ENCODE peak calls at places on chromosome 9, in six cellular contexts. Q is IMR-90, A is neuronal stem cell, L is mesenchymal stem cell, Y is H9, G is H1. K is an unnamed sample.

GRCh38 chr9:32942755-32943460 is 58.5 kb downstream of the APTX start:
- DNase-seq in Y (no peak), Q (no peak), A (no peak), L (no peak), G (no peak), K (no peak)

GRCh38 chr9:96418074-96418919 is at the start of gene ZNF367:
- DNase-seq in L (peak), G (peak), A (peak), Y (peak), Q (peak), K (peak)

GRCh38 chr9:129823163-129823933 is 588 bp downstream of the TOR1A start:
- DNase-seq in Q (peak), L (peak), A (no peak), Y (peak), G (no peak), K (peak)

GRCh38 chr9:22913518-22913917 is 466.9 kb downstream of the DMRTA1 start:
- DNase-seq in L (no peak), Y (no peak), A (no peak), Q (no peak), G (no peak), K (no peak)

GRCh38 chr9:112487008-112487798 is 576 bp downstream of the KIAA1958 start:
- DNase-seq in G (no peak), Y (peak), Q (peak), L (peak), A (peak), K (peak)

GRCh38 chr9:13443380-13444271 is 164.1 kb upstream of the MPDZ start:
- DNase-seq in Y (no peak), Q (no peak), A (no peak), L (no peak), G (no peak), K (no peak)

GRCh38 chr9:113906411-113907110 is 30.5 kb downstream of the ZNF618 start:
- DNase-seq in Q (peak), L (peak), A (no peak), Y (no peak), G (no peak), K (no peak)

GRCh38 chr9:128051932-128052734 is 15.0 kb downstream of the NAIF1 start:
- DNase-seq in A (no peak), L (no peak), Q (no peak), G (no peak), Y (no peak), K (no peak)

GRCh38 chr9:126989847-126990821 is 75.6 kb downstream of the RALGPS1 start:
- DNase-seq in L (no peak), Y (peak), A (no peak), G (no peak), Q (no peak), K (peak)

GRCh38 chr9:126158591-126159519 is 167.8 kb upstream of the MVB12B start:
- DNase-seq in Y (peak), A (no peak), L (no peak), G (no peak), Q (no peak), K (no peak)

GRCh38 chr9:135512904-135513303 is 8.3 kb upstream of the LCN1 start:
- DNase-seq in Q (peak), Y (peak), A (no peak), G (no peak), L (no peak), K (no peak)

GRCh38 chr9:37921546-37922300 is 17.8 kb upstream of the SLC25A51 start:
- DNase-seq in L (no peak), Y (no peak), Q (no peak), G (no peak), A (no peak), K (no peak)

GRCh38 chr9:121568101-121568460 is 68.4 kb upstream of the GGTA1 start:
- DNase-seq in Y (no peak), G (no peak), A (no peak), Q (no peak), L (no peak), K (no peak)

GRCh38 chr9:101498323-101498722 is 35.3 kb upstream of the RNF20 start:
- DNase-seq in Q (peak), Y (no peak), A (no peak), L (no peak), G (no peak), K (no peak)

GRCh38 chr9:132998861-132999635 is 20.6 kb downstream of the GFI1B start:
- DNase-seq in A (no peak), G (no peak), Y (no peak), Q (no peak), L (no peak), K (no peak)

GRCh38 chr9:135040892-135041291 is 46.6 kb upstream of the OLFM1 start:
- DNase-seq in Q (no peak), L (no peak), A (no peak), Y (no peak), G (no peak), K (no peak)

GRCh38 chr9:16871358-16872151 is 1.1 kb upstream of the BNC2 start:
- DNase-seq in A (peak), G (no peak), L (peak), Q (peak), Y (peak), K (peak)

DNA sequence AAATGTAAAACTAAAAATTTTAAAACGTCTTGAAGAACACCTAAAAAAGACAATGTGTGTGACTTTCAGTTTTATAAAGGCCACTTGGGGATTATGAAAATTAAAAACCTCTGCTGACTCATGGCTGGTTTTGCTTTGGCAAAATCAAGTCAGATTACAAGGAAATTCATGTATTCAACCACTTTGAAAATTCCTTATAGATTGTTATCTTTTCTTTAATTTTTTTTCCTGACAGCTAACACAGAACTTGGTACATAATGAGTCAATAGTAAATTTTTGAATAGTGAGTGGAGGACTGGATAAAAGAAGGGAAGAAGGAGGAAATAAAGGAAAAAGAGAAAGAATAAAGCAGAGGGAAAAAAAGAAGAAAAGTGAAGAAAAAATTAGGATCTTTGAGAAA is 1774.7 kb upstream of the ACO1 start:
- DNase-seq in Y (no peak), L (no peak), Q (no peak), G (no peak), A (no peak), K (no peak)
- H2BK15ac ChIP-seq in Y (no peak), L (no peak), Q (no peak), G (no peak), A (no peak), K (no peak)

GRCh38 chr9:89946741-89947140 is 341.9 kb downstream of the GADD45G start:
- DNase-seq in Y (no peak), L (no peak), Q (no peak), A (no peak), G (no peak), K (no peak)

GRCh38 chr9:89942643-89943042 is 337.8 kb downstream of the GADD45G start:
- DNase-seq in G (no peak), L (no peak), Y (no peak), Q (no peak), A (no peak), K (no peak)

GRCh38 chr9:89943728-89944127 is 338.9 kb downstream of the GADD45G start:
- DNase-seq in A (no peak), Y (no peak), L (no peak), G (no peak), Q (no peak), K (no peak)

GRCh38 chr9:89943309-89943708 is 338.5 kb downstream of the GADD45G start:
- DNase-seq in Q (no peak), G (no peak), L (no peak), A (no peak), Y (no peak), K (no peak)

DNA sequence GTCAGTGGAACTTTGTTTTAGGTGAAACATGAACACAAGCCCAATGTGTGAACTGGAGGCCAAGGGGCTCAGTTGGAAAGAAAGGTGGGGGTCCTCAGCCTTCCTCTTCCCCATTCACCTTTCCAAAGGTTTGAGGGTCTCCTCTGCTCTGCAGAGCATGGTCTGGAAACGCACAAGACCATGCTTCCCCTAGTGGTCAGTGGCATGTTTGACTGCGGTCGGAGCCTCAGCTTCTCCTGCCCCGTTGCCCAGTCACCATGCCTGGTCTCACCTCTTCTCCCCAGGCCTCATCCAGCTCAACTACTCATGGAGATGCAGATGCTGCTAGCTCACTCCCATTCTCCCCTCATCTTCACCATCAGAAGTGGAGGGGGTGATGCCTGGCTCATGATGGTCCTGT is 340.3 kb downstream of the GADD45G start:
- DNase-seq in G (no peak), A (no peak), Y (peak), Q (no peak), L (no peak), K (peak)
- H3K23ac ChIP-seq in G (no peak), A (no peak), Y (no peak), Q (no peak), L (no peak), K (no peak)

DNA sequence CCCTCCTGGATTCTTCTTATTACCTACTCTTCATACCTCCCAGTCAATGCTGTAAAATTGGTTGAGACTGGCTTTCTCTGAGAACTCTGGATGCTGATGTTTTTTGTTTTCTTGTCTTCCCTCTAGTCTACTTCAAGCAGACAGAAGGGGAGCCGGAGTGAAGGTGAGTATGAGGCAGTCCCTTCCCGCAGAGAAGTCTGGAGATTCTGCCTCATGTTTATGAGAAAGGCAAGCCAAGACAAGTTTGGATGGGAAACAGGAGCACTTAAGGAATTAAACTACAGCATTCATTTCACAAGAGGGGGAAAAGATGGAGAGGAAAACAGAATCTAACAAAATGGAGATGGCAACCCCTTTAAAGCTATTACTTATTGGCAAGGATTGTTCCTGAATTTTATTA is 246.1 kb downstream of the TRIM32 start:
- DNase-seq in Y (no peak), Q (no peak), G (no peak), A (no peak), L (no peak), K (no peak)
- H2BK15ac ChIP-seq in Y (no peak), Q (no peak), G (no peak), A (no peak), L (no peak), K (no peak)

GRCh38 chr9:123348317-123348992 is 7.5 kb upstream of the CRB2 start:
- DNase-seq in Y (no peak), L (no peak), A (no peak), G (no peak), Q (no peak), K (no peak)

GRCh38 chr9:123346026-123346425 is 10.0 kb upstream of the CRB2 start:
- DNase-seq in L (no peak), Y (no peak), Q (no peak), G (no peak), A (no peak), K (no peak)

GRCh38 chr9:123349033-123349432 is 7.0 kb upstream of the CRB2 start:
- DNase-seq in L (no peak), G (no peak), Y (no peak), Q (no peak), A (no peak), K (no peak)

GRCh38 chr9:123346826-123347225 is 9.2 kb upstream of the CRB2 start:
- DNase-seq in L (no peak), Y (no peak), A (no peak), Q (no peak), G (no peak), K (no peak)

DNA sequence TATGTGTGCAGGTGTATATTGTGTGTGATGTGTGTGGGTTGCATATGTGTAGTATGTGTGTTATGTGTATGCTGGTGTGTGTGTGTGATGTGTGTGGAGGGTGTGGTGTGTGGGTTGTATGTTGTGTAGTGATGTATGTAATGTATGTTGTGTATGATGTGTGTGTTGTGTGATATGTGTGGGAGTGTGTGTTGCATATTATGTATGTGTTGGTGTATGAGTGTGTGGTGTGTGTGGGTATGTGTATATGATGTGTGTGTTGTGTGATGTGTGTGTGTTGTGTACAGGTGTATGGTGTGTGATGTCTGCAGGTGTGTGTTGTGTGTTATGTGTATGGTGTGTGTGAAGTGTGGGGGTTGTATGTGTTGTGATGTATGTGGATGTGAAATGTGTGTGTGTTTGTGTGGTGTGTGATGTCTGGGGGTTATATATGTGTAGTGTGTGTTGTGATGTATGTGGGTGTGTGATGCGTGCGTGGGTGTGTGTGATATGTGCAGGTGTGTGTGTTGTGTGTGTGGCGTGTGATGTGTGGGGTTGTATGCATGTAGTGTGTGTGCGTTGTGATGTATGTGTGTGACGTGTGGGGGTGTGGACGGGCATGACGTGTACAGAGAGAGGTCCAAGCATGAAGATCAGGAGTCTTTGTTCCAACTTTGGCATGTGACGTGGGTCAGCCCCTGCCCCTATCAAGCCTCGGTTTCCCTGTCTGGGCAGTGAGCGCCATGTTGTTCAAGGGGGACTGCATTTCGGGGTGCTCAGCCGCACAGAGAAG is 8.5 kb upstream of the CRB2 start:
- DNase-seq in G (no peak), A (no peak), Q (no peak), Y (no peak), L (no peak), K (no peak)
- H3K23ac ChIP-seq in G (no peak), A (peak), Q (no peak), Y (no peak), L (no peak), K (no peak)

GRCh38 chr9:118091221-118091620 is 387.0 kb downstream of the TLR4 start:
- DNase-seq in L (no peak), Q (no peak), A (no peak), G (no peak), Y (no peak), K (no peak)

GRCh38 chr9:118094387-118094786 is 390.2 kb downstream of the TLR4 start:
- DNase-seq in Q (no peak), L (no peak), G (no peak), A (no peak), Y (no peak), K (no peak)

GRCh38 chr9:118088075-118088474 is 383.9 kb downstream of the TLR4 start:
- DNase-seq in Q (no peak), G (no peak), Y (no peak), L (no peak), A (no peak), K (no peak)

DNA sequence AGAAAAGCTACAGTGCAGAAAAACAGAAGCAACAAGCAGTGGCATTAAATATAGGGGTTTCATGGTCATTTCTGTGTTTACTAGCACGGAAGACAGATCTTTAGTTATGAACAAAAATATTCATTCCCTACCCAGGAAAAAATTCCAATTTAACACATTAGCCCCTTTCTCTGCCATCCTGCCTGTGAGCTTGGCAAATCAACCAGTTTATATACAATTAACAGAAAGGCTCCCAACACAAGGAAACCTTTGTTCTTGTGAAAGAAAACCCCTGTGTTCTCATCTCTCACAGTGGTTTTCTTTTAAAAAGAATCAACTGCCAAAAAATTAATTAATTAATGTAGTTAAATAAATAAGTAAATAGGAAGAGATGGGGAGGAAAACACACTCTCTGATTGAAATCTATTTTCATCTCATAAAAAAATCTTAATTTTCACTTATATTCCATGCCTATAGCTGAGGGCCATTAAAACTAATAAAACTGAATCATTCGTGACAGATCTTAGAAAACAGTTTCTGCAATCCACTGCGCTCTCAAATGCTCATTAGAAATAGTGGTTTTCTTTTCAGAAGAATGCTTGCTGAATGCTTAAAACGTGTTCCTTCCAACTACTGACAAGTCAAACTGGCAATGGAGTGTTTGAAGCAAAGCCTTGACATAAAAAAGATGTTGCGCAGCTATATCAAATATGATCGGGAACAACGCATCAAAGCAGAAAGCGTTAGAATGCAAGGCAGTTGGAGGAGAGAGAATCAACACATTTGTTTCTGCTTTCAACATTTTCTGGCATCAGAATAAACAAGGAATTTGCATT is 387.7 kb downstream of the TLR4 start:
- DNase-seq in G (no peak), Y (no peak), A (no peak), Q (no peak), L (no peak), K (no peak)
- H2BK15ac ChIP-seq in G (no peak), Y (no peak), A (no peak), Q (no peak), L (no peak), K (no peak)

DNA sequence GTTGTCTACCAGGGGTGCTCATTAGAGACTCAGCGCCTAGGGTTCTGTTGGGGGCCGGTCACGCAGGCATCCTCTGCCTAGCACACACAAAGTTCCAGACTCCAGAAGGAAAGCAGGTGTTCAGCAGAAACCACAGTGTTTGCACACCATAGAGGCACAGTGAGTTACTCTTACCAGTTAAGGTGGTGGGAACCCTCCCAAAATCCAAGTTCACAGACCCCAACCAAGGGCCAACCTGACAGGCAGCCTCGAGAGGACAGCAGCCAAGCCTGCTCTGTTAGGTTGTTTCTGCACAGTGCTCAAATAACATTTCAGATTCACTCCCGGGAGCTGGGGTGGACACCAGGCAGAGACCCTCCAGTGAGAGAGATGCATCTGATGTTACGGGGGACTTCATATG is 36.2 kb downstream of the SECISBP2 start:
- DNase-seq in G (no peak), Y (no peak), Q (no peak), L (no peak), A (no peak), K (no peak)
- H3K23ac ChIP-seq in G (no peak), Y (no peak), Q (no peak), L (no peak), A (no peak), K (no peak)

DNA sequence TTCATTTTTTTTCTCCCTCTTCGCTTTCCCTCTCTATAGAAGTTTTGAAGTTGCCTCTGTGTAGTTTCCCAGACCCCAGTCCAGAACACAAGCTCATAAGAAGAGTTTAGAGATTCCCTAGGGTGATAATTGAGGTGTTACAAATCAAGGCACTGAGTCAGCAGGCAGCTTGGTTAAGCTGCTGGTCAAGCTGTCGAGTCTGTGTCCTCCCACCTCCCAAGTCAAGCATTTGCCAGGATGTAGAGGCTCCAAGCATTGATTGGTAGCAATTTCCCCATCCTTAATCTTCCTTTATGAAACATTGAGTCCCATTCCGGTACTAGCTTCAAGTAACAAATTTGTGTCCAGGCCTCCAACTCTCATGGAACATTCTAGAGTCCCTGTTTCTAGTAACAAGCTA is 47.5 kb upstream of the SLC1A1 start:
- DNase-seq in Q (no peak), Y (no peak), A (no peak), G (no peak), L (no peak), K (peak)
- H2BK15ac ChIP-seq in Q (no peak), Y (no peak), A (no peak), G (no peak), L (no peak), K (no peak)

DNA sequence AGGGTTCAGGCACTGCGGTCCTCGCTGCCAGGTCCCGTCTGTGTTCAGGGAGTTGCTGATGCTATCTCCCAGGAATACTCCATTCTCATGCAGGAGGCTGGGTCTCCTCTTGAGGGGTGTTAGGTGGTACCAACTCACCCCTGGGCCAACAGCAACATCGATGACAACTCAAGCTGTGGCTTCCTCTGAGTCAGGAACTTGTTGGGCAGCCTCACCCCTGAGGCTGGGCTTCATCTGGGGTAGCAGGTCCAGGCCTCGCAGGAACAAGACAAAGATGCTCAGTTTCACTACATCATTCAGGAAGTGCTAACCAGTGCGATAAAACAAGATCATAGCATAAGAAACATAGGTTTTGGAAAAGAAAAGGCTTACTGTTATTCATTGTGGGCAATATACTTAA is 125.9 kb downstream of the SYK start:
- DNase-seq in G (no peak), Y (no peak), A (no peak), Q (no peak), L (no peak), K (no peak)
- H3K23ac ChIP-seq in G (no peak), Y (no peak), A (no peak), Q (no peak), L (no peak), K (no peak)

K was measured in mesendoderm.